ENCODE peak calls at places on chromosome 9, in five cellular contexts. B, J, U, D and S are unnamed samples.

GRCh38 chr9:32665101-32665500 is 29.6 kb upstream of the TAF1L start:
- DNase-seq in D (no peak), U (no peak), B (no peak), J (no peak), S (peak; percentile 24)

GRCh38 chr9:35826071-35826701 is 2.3 kb downstream of the FAM221B start:
- DNase-seq in U (peak; percentile 82), D (peak; percentile 36), B (no peak), J (peak; percentile 36), S (no peak)

GRCh38 chr9:90022474-90022873 is 417.7 kb downstream of the GADD45G start:
- DNase-seq in U (no peak), B (no peak), J (no peak), D (no peak), S (no peak)

GRCh38 chr9:135607401-135608293 is 31.7 kb downstream of the GLT6D1 start:
- DNase-seq in J (no peak), U (no peak), B (no peak), D (no peak), S (no peak)

GRCh38 chr9:136791466-136792276 is 527 bp downstream of the TMEM141 start:
- DNase-seq in J (no peak), D (peak; percentile 54), U (peak; percentile 53), B (peak; percentile 64), S (no peak)

GRCh38 chr9:84386753-84387152 is 46.2 kb upstream of the SLC28A3 start:
- DNase-seq in U (no peak), B (no peak), D (no peak), J (no peak), S (no peak)

GRCh38 chr9:126240835-126241234 is 85.8 kb upstream of the MVB12B start:
- DNase-seq in D (no peak), U (no peak), B (no peak), J (no peak), S (no peak)

GRCh38 chr9:75146229-75146628 is 57.9 kb downstream of the OSTF1 start:
- DNase-seq in U (peak; percentile 19), D (no peak), J (peak; percentile 53), B (no peak), S (peak; percentile 25)

GRCh38 chr9:11326231-11326630 is 713.4 kb upstream of the PTPRD start:
- DNase-seq in D (no peak), B (no peak), J (no peak), U (no peak), S (no peak)

GRCh38 chr9:89674667-89675402 is 70.0 kb downstream of the GADD45G start:
- DNase-seq in D (no peak), U (no peak), B (peak; percentile 56), J (no peak), S (no peak)

GRCh38 chr9:80049096-80049495 is 477.3 kb downstream of the TLE4 start:
- DNase-seq in D (no peak), B (no peak), U (no peak), J (peak; percentile 40), S (no peak)

DNA sequence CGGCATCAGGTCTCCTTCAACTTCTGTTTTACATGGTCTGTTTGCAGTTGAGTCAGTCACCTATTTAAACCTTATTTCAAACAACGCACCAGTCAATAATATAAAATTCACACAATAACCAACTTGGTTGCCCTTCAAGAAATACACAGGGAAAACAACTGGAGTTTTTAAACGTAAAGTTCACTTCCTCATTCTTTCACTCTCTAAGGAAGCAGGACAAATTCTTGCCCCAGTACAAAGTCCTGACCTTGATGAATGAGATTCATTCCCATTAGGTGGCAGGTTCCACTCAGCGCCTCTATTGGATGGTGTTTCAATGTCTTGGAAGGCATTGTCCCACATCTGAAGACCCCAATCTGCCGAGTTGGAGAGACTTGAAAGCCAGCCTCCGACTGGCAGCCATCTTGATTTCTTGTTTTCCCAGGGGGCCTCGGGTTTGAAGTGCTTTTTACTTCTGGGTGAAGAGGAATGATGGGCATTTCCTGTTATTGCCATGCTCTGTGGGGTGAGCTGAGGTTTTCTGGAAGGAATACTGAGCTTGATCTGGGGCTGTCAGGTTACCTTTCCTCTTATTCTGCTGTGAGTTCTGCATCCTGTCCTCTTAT is 105.0 kb downstream of the ACER2 start:
- DNase-seq in J (no peak), D (no peak), B (no peak), U (no peak), S (no peak)
- H3K4me3 ChIP-seq in J (no peak overlapping the region), D (no peak overlapping the region), B (no peak overlapping the region), U (no peak overlapping the region), S (no peak overlapping the region)

GRCh38 chr9:111036946-111037743 is 1.1 kb downstream of the LPAR1 start:
- DNase-seq in J (no peak), U (peak; percentile 55), B (no peak), D (no peak), S (no peak)
- H3K4me3 ChIP-seq in J (peak overlapping the region; percentile 88), U (peak overlapping the region; percentile 95), B (peak overlapping the region; percentile 68), D (peak overlapping the region; percentile 70), S (peak overlapping the region; percentile 75)

GRCh38 chr9:110744753-110745522 is 76.3 kb downstream of the MUSK start:
- DNase-seq in D (no peak), U (peak; percentile 95), J (peak; percentile 96), B (no peak), S (peak; percentile 99)

GRCh38 chr9:110750272-110750671 is 81.7 kb downstream of the MUSK start:
- DNase-seq in B (peak; percentile 62), D (no peak), U (peak; percentile 34), J (no peak), S (no peak)

GRCh38 chr9:110746211-110746930 is 77.8 kb downstream of the MUSK start:
- DNase-seq in B (no peak), D (no peak), J (no peak), U (no peak), S (no peak)

GRCh38 chr9:110745656-110746055 is 77.1 kb downstream of the MUSK start:
- DNase-seq in B (no peak), J (no peak), D (no peak), U (peak; percentile 45), S (no peak)

DNA sequence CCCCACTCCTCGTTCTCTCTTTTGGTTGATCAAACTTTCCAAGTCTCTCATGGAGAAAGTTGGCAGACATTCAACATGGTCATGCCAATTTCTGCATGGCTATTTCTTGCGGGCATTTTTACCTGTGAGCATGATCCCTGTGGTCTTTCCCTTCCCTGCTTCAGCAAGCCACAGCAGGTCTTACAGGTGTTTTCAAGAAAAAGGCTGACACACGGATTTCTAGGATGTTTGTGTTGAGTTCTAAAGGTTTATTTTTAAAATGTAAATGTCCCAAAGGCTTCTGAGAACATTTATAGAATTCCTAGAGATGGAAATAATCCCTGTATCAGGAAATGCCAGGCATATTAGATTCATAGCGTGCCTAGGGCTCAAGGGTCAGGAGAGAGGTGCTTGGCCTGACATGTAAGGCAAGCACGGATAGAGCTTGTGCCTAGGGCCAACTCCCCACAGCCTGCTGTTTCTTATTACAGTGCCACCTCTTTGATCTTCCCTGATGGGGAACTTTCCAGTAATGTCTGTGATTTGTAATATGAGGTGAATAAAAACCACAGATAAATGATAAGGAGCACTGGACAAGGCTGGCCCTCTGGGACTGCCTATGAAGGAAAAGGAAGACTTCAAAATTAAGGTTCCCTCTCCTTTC is 79.8 kb downstream of the MUSK start:
- DNase-seq in D (no peak), B (no peak), J (no peak), U (peak; percentile 68), S (no peak)
- H3K4me3 ChIP-seq in D (no peak overlapping the region), B (no peak overlapping the region), J (no peak overlapping the region), U (no peak overlapping the region), S (no peak overlapping the region)

GRCh38 chr9:112012026-112012902 is 115.7 kb downstream of the UGCG start:
- DNase-seq in J (peak; percentile 87), D (peak; percentile 28), B (peak; percentile 47), U (peak; percentile 87), S (peak; percentile 89)
- H3K4me3 ChIP-seq in J (no peak overlapping the region), D (no peak overlapping the region), B (no peak overlapping the region), U (peak overlapping the region; percentile 10), S (no peak overlapping the region)

DNA sequence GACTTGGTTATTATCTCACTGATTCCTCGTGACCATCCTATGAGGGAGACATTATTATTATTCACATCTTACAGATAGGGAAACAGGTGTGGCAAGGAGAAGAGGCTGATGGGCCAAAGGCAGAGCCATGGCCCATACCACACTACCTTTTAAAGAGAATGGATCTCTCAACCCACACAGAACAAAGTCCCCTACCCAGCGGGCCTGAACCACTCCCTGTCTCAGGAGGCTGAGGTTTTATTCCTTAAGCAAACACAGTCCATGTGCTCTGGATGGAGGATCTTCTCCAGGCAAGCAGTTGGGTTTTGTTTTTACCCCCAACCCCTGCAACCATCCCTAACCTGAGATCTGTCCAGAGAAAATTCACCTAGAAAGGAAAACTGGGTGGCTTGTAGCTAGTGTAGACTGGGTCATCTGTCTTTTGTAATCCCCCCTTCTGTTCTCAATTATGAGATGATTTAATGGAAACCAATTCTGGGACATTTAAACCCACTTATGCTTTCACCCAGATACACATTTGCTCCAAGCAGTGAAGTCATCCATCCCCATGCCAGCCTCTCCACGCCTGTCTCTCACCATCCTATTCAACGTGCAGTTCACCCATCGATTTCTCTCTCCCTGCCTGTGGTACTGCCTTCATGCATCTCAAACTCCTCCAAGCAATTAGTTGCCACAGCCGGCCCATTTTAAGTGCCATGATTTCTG is 2.0 kb downstream of the PHF19 start:
- DNase-seq in U (peak; percentile 25), D (no peak), J (no peak), B (no peak), S (no peak)
- H3K4me3 ChIP-seq in U (no peak overlapping the region), D (peak overlapping the region; percentile 80), J (no peak overlapping the region), B (no peak overlapping the region), S (no peak overlapping the region)

GRCh38 chr9:87375397-87376073 is 122.1 kb upstream of the DAPK1 start:
- DNase-seq in D (no peak), B (no peak), U (peak; percentile 89), J (no peak), S (no peak)
- H3K4me3 ChIP-seq in D (no peak overlapping the region), B (no peak overlapping the region), U (no peak overlapping the region), J (no peak overlapping the region), S (no peak overlapping the region)

GRCh38 chr9:6692891-6693361 is 47.4 kb upstream of the GLDC start:
- DNase-seq in D (no peak), B (no peak), U (no peak), J (no peak), S (no peak)

GRCh38 chr9:6696178-6696577 is 50.6 kb upstream of the GLDC start:
- DNase-seq in D (no peak), J (no peak), U (no peak), B (no peak), S (no peak)

GRCh38 chr9:6695121-6695814 is 49.7 kb upstream of the GLDC start:
- DNase-seq in U (no peak), J (no peak), B (no peak), D (no peak), S (no peak)

GRCh38 chr9:6689893-6690634 is 44.5 kb upstream of the GLDC start:
- DNase-seq in U (no peak), J (no peak), D (no peak), B (no peak), S (no peak)

DNA sequence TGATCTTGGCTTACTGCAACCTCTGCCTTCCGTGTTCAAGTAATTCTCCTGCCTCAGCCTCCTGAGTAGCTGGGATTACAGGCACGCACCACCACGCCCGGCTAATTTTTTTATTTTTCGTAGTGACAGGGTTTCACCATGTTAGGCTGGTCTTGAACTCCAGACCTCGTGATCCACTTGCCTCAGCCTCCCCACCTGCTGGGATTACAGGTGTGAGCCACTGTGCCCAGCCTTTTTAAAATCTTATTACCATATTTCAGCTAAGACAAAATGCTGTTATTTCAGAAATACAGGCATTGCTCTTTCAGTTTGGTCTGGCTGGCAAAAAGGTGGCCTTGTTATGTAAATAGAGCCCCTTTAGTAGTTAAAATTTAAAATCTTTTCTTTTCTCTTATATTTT is 46.9 kb upstream of the GLDC start:
- DNase-seq in U (no peak), D (no peak), B (no peak), J (no peak), S (no peak)
- H3K4me3 ChIP-seq in U (no peak overlapping the region), D (no peak overlapping the region), B (no peak overlapping the region), J (no peak overlapping the region), S (no peak overlapping the region)